ENCODE peak calls at places on chromosomes 16 and 17, in seven cellular contexts. E is H9; K is substantia nigra; D is DMS 273 treated with DMSO at 0.1 percent for 48 hours; Z is IMR-90; F is neuronal stem cell; P is stimulated activated CD8-positive, alpha-beta memory T cell treated with anti-CD3 and anti-CD28 coated beads, Interleukin-2, amount 100 ng/mL, for 1 hour. S is an unnamed sample.

GRCh38 chr16:27508476-27508875 is 41.2 kb downstream of the GTF3C1 start:
- DNase-seq in Z (no peak), P (no peak), F (no peak), E (no peak), D (no peak), K (no peak), S (no peak)

GRCh38 chr17:39813631-39814030 is 50.5 kb downstream of the IKZF3 start:
- DNase-seq in F (no peak), Z (no peak), K (no peak), D (no peak), E (no peak), P (peak; percentile 31), S (no peak)

GRCh38 chr17:67993153-67993997 is 2.9 kb downstream of the C17orf58 start:
- DNase-seq in Z (peak; percentile 84), P (peak; percentile 49), K (peak; percentile 72), D (no peak), F (peak; percentile 84), E (peak; percentile 88), S (peak; percentile 64)

GRCh38 chr16:11045441-11045840 is 101.1 kb downstream of the CLEC16A start:
- DNase-seq in Z (no peak), E (no peak), D (no peak), K (no peak), F (no peak), P (no peak), S (no peak)

GRCh38 chr17:2101448-2102257 is 46.8 kb downstream of the HIC1 start:
- DNase-seq in D (no peak), F (no peak), Z (no peak), K (no peak), P (peak; percentile 30), E (no peak), S (no peak)

GRCh38 chr16:31696968-31697743 is 169.5 kb downstream of the AHSP start:
- DNase-seq in K (no peak), F (no peak), P (no peak), Z (peak; percentile 53), E (no peak), D (no peak), S (peak; percentile 43)

GRCh38 chr16:72355561-72355960 is 183.6 kb upstream of the PMFBP1 start:
- DNase-seq in K (no peak), Z (peak; percentile 51), E (no peak), D (no peak), P (no peak), F (no peak), S (no peak)

GRCh38 chr17:9343513-9343912 is 232.1 kb downstream of the STX8 start:
- DNase-seq in E (peak; percentile 71), Z (peak; percentile 18), P (no peak), D (peak; percentile 25), K (no peak), F (no peak), S (no peak)

GRCh38 chr17:46935658-46936266 is 12.8 kb downstream of the GOSR2 start:
- DNase-seq in K (no peak), F (no peak), D (no peak), Z (no peak), P (no peak), E (no peak), S (no peak)

GRCh38 chr16:46857261-46857962 is 26.4 kb upstream of the C16orf87 start:
- DNase-seq in E (no peak), K (peak; percentile 10), F (no peak), D (peak; percentile 59), Z (peak; percentile 82), P (no peak), S (peak; percentile 66)

GRCh38 chr17:49217651-49218413 is 7.3 kb downstream of the ABI3 start:
- DNase-seq in K (peak; percentile 18), D (no peak), Z (no peak), F (no peak), P (peak; percentile 41), E (no peak), S (no peak)

GRCh38 chr17:56786989-56787482 is 46.7 kb downstream of the C17orf67 start:
- DNase-seq in D (no peak), K (no peak), E (no peak), Z (peak; percentile 98), P (peak; percentile 24), F (no peak), S (peak; percentile 97)

GRCh38 chr17:38453951-38454421 is 25.7 kb downstream of the ARHGAP23 start:
- DNase-seq in D (peak; percentile 27), E (no peak), P (no peak), K (peak; percentile 29), Z (peak; percentile 38), F (no peak), S (peak; percentile 33)

GRCh38 chr17:27407916-27408846 is 48.1 kb upstream of the KSR1 start:
- DNase-seq in D (no peak), P (no peak), E (no peak), F (no peak), Z (peak; percentile 51), K (no peak), S (peak; percentile 53)

GRCh38 chr17:9874722-9875121 is 30.3 kb downstream of the RCVRN start:
- DNase-seq in Z (no peak), P (no peak), F (no peak), D (no peak), E (peak; percentile 53), K (no peak), S (no peak)

GRCh38 chr17:43902190-43902589 is 5.1 kb downstream of the MPP2 start:
- DNase-seq in K (no peak), Z (no peak), P (no peak), F (no peak), D (no peak), E (no peak), S (no peak)

GRCh38 chr17:66351053-66351452 is 48.6 kb downstream of the PRKCA start:
- DNase-seq in E (no peak), D (no peak), P (no peak), F (no peak), K (peak; percentile 12), Z (no peak), S (no peak)

GRCh38 chr17:337866-338265 is 14.7 kb downstream of the RPH3AL start:
- DNase-seq in P (no peak), K (no peak), E (no peak), F (no peak), Z (no peak), D (no peak), S (no peak)

S was measured in HFFc6.